ENCODE peak calls at places on chromosomes 13 and 19, in nine cellular contexts. X is iPS-NIHi11, O is Peyer's patch, D is endothelial cell of umbilical vein, N is left ventricle myocardium superior, H is NCI-H2029 treated with DMSO at 0.1 percent for 48 hours, K is ovary, F is nephron progenitor cell, R is non-pigmented ciliary epithelial cell. A is an unnamed sample.

GRCh38 chr19:15315101-15315500 is 17.2 kb downstream of the BRD4 start:
- DNase-seq in X (no peak), O (no peak), D (no peak), N (no peak), H (peak; percentile 40), K (no peak), F (no peak), R (no peak), A (no peak)

GRCh38 chr13:40206241-40207109 is 460.0 kb downstream of the FOXO1 start:
- DNase-seq in X (no peak), O (peak; percentile 76), D (peak; percentile 88), N (no peak), H (no peak), K (no peak), F (no peak), R (no peak), A (no peak)

GRCh38 chr19:1411255-1412191 is 4.1 kb downstream of the DAZAP1 start:
- DNase-seq in X (no peak), O (no peak), D (no peak), N (peak; percentile 86), H (no peak), K (peak; percentile 24), F (no peak), R (no peak), A (peak; percentile 80)

GRCh38 chr19:35318679-35319448 is 10.1 kb upstream of the CD22 start:
- DNase-seq in X (peak; percentile 22), O (peak; percentile 65), D (peak; percentile 48), N (peak; percentile 44), H (no peak), K (peak; percentile 58), F (no peak), R (no peak), A (peak; percentile 40)

GRCh38 chr13:97122381-97122996 is 99.6 kb upstream of the MBNL2 start:
- DNase-seq in X (no peak), O (no peak), D (peak; percentile 72), N (no peak), H (no peak), K (no peak), F (no peak), R (no peak), A (no peak)

GRCh38 chr13:50378513-50378970 is 363.3 kb downstream of the KCNRG start:
- DNase-seq in X (no peak), O (no peak), D (no peak), N (no peak), H (no peak), K (no peak), F (no peak), R (no peak), A (no peak)

GRCh38 chr19:18912933-18913332 is 6.3 kb downstream of the COPE start:
- DNase-seq in X (no peak), O (no peak), D (no peak), N (no peak), H (no peak), K (no peak), F (no peak), R (no peak), A (no peak)

GRCh38 chr19:49875177-49875576 is 2.0 kb downstream of the AKT1S1 start:
- DNase-seq in X (no peak), O (no peak), D (no peak), N (no peak), H (no peak), K (no peak), F (no peak), R (no peak), A (no peak)

GRCh38 chr13:29969286-29969685 is 118.9 kb upstream of the UBL3 start:
- DNase-seq in X (no peak), O (no peak), D (no peak), N (no peak), H (no peak), K (no peak), F (no peak), R (peak; percentile 18), A (no peak)

GRCh38 chr19:17681505-17682125 is 6.5 kb downstream of the UNC13A start:
- DNase-seq in X (peak; percentile 85), O (no peak), D (peak; percentile 30), N (peak; percentile 61), H (no peak), K (peak; percentile 44), F (peak; percentile 89), R (no peak), A (peak; percentile 31)

GRCh38 chr13:43977911-43978310 is 98.2 kb downstream of the LACC1 start:
- DNase-seq in X (no peak), O (no peak), D (no peak), N (no peak), H (no peak), K (no peak), F (no peak), R (no peak), A (no peak)

A was measured in left ventricle myocardium inferior.